ENCODE peak calls at places on chromosome 19, in four cellular contexts. N is HepG2, U is GM12878, M is H1. E is an unnamed sample.

GRCh38 chr19:1000095-1000494 is at the start of gene GRIN3B:
- DNase-seq in N (peak; percentile 43), U (no peak), M (no peak), E (peak; percentile 83)

GRCh38 chr19:35774274-35775045 is 904 bp upstream of the ARHGAP33 start:
- DNase-seq in N (no peak), U (no peak), M (no peak), E (no peak)

GRCh38 chr19:45472557-45473365 is 5.0 kb downstream of the FOSB start:
- DNase-seq in N (no peak), U (no peak), M (no peak), E (no peak)

GRCh38 chr19:35317464-35318043 is 11.4 kb upstream of the CD22 start:
- DNase-seq in N (peak; percentile 39), U (no peak), M (no peak), E (no peak)

GRCh38 chr19:43774103-43774939 is 6.5 kb downstream of the KCNN4 start:
- DNase-seq in N (peak; percentile 63), U (no peak), M (no peak), E (peak; percentile 79)

GRCh38 chr19:43545981-43546380 is 13.0 kb downstream of the ZNF575 start:
- DNase-seq in N (no peak), U (no peak), M (no peak), E (no peak)

GRCh38 chr19:4781851-4782250 is 9.7 kb upstream of the FEM1A start:
- DNase-seq in N (no peak), U (no peak), M (no peak), E (no peak)

GRCh38 chr19:4369109-4369887 is 25.9 kb downstream of the MPND start:
- DNase-seq in N (no peak), U (peak; percentile 90), M (no peak), E (no peak)

GRCh38 chr19:2305974-2306806 is 1.8 kb downstream of the LINGO3 start:
- DNase-seq in N (no peak), U (no peak), M (no peak), E (no peak)

GRCh38 chr19:4831351-4832340 is at the start of gene TICAM1:
- DNase-seq in N (no peak), U (no peak), M (no peak), E (no peak)

GRCh38 chr19:12733369-12733896 is 1.1 kb downstream of the TRIR start:
- DNase-seq in N (peak; percentile 44), U (no peak), M (no peak), E (no peak)

GRCh38 chr19:6275170-6275744 is 4.5 kb downstream of the MLLT1 start:
- DNase-seq in N (no peak), U (no peak), M (no peak), E (no peak)

GRCh38 chr19:45670670-45671453 is 2.8 kb downstream of the GIPR start:
- DNase-seq in N (peak; percentile 55), U (peak; percentile 62), M (peak; percentile 93), E (peak; percentile 100)

GRCh38 chr19:10655457-10656312 is 1.5 kb downstream of the ILF3 start:
- DNase-seq in N (peak; percentile 12), U (no peak), M (no peak), E (no peak)
- TF ChIP-seq SUZ12 in N (no peak), U (no peak), M (no peak), E (no peak)

DNA sequence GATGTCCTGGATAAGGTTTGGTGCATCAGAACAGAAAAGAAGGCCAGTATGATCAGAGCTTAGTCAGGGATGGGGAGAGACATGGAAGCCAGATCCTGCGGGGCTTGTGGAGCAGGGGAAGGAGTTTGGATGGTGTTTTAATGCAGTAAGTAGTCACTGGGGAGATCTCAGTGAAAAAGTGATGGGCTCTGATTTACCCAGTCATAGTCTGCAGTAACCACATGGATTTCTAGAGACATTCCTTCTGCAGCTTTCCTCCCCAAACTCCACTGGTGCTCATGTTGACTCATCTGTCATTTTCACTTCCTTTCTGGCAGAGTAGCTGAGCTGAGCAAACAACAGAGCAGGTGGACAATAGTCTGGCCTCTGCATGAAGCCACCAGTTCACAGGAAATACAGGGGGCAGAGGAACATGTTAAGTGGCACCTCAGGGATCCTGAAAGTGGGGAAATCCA is 144.1 kb downstream of the DPF1 start:
- DNase-seq in N (peak; percentile 68), U (peak; percentile 77), M (no peak), E (no peak)
- TF ChIP-seq SP1 in N (no peak), U (no peak), M (no peak), E (no peak)

DNA sequence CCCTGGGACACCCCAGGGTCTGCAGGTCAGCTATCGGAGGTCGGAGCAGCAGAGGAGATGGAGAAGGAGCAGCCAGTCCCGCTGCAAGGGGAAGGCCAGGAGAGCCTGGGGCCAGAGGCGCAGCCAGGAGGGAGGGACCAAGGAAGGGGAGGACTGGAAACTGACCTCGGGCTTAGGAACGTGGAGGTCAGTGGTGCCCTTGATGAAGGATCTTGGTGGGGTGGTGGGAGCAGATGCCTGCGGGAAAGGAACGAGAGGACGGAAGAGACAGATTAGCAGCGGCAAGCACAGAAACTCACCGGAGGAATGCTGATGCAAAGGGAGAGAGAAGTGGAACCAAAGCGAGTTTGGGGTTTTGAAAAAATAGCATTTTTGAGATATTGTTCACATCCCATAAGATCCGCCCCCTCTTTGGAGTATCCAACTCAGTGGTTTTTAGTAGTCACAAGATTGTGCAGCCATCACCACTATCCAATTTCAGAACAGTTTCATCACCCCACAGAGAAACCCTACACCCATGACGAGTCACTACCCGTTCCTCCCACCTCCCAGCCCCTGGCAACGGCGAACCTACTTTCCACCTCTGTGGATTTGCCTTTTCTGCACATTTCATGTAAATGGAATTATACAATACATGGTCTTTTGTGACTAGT is 22.1 kb downstream of the PLEKHF1 start:
- DNase-seq in N (no peak), U (no peak), M (no peak), E (no peak)
- TF ChIP-seq SUZ12 in N (no peak), U (no peak), M (no peak), E (no peak)

GRCh38 chr19:50531171-50531612 is 17.5 kb upstream of the ASPDH start:
- DNase-seq in N (no peak), U (no peak), M (no peak), E (no peak)
- TF ChIP-seq SP1 in N (no peak), U (no peak), M (no peak), E (no peak)

GRCh38 chr19:16715613-16716012 is 4.0 kb upstream of the NWD1 start:
- DNase-seq in N (no peak), U (no peak), M (no peak), E (no peak)

GRCh38 chr19:16714702-16715294 is 4.8 kb upstream of the NWD1 start:
- DNase-seq in N (peak; percentile 24), U (peak; percentile 20), M (peak; percentile 50), E (peak; percentile 79)
- TF ChIP-seq SUZ12 in N (no peak), U (no peak), M (no peak), E (no peak)

GRCh38 chr19:48737360-48737998 is 2.9 kb downstream of the RASIP1 start:
- DNase-seq in N (no peak), U (no peak), M (no peak), E (peak; percentile 78)
- TF ChIP-seq SP1 in N (no peak), U (no peak), M (peak; percentile 56), E (no peak)

GRCh38 chr19:54390942-54391577 is 24.2 kb upstream of the TTYH1 start:
- DNase-seq in N (peak; percentile 70), U (no peak), M (no peak), E (peak; percentile 52)
- TF ChIP-seq SUZ12 in N (no peak), U (no peak), M (no peak), E (no peak)

GRCh38 chr19:18478545-18479311 is 40.8 kb upstream of the ISYNA1 start:
- DNase-seq in N (peak; percentile 88), U (peak; percentile 51), M (no peak), E (no peak)

GRCh38 chr19:18481505-18482222 is 40.2 kb downstream of the ELL start:
- DNase-seq in N (no peak), U (no peak), M (no peak), E (no peak)

GRCh38 chr19:18477974-18478373 is 40.0 kb upstream of the ISYNA1 start:
- DNase-seq in N (no peak), U (no peak), M (no peak), E (no peak)

GRCh38 chr19:18477042-18477760 is 39.3 kb upstream of the ISYNA1 start:
- DNase-seq in N (no peak), U (no peak), M (no peak), E (no peak)

DNA sequence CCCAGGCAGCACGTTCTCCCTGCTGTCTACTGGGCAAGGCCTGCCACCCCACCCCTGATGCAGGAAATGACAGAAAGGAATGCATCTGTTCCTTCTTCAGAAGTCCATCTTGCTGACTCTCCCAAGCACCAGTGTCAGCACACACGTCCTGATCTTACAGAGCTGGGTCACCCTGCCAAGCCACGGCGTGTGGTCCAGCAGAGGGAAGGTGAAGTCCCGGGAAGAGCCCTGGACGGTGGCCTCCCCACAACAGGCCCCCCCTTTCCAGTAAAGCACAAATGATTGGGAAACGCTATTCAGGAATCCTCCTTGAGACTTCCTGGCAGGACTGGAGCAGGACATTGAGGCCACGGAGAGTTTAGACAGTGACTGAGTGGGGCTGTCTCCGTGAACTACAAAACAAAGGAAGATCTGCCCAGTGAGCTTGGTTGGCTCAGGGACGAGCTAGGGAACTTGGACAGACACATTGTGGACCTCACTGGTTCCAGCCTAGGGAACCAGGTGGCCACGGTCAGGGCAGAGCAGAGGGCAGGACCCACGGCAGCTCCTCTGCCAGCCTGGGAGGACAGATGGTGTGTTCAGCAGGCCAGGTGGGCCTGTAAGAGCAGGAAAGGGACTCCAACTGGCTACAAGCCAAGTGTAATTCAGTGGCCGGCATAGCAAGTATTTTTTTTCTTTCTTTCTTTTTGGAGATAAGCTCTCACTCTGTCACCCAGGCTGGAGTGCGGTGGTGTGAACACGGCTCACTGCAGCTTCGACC is 41.7 kb downstream of the ELL start:
- DNase-seq in N (no peak), U (no peak), M (no peak), E (no peak)
- TF ChIP-seq SP1 in N (no peak), U (no peak), M (no peak), E (no peak)

DNA sequence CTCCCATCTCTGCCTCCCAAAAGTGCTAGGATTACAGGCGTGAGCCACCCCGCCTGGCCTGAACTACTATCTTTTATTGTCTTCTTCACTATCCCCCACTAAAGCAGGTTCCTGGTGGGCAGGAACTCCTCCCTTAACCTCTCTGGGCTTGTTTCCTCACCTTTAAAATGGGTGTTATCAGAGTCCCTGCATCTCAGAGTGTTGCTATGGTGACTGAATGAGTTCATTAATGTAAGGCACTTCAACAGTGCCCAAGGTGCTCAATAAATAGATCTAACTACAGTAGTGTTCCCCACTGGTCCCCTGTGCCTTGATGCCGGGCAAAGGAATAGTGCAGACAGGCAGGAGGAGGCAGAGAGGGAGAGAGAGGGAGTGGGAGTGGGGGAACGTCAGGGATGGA is 20.5 kb downstream of the CCDC97 start:
- DNase-seq in N (no peak), U (no peak), M (no peak), E (no peak)
- TF ChIP-seq SUZ12 in N (no peak), U (no peak), M (no peak), E (no peak)

DNA sequence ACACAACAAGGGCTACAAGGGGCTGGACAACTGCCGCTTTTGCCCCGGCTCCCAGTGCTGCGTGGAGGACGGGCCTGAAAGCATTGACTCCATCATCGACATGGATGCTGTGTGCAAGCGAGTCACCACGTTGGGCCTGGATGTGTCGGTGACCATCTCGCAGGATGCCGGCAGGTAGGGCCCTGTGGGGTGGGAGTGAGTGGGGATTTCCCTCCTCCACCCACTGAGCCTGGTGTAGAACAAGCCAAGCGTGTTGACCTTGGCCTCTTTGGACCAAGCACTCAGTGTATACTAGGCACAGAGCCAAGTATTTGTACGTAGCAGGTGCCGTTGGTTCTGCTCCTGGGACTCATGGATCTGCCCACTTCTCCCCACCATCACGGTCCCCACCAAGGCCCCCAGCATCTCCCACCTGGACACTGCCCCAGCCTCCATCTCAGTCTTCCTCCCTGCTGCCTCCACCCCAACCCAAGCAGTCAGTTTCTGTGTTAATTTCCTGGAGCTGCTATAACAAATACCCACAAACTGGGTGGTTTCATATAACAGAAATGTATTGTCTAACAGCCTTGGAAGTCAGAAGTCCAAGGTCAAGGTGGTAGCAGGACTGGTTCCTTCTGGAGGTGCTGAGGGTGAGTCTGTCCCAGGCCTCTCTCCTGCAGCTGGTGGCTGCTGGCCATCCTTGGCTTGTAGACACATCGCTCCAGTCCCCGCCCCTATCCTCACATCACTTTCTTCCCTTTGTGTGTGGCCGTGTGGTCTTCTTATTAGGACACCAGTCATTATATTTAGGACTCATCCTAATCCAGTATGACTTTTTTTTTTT is 17.3 kb downstream of the PGPEP1 start:
- DNase-seq in N (peak; percentile 65), U (no peak), M (no peak), E (no peak)
- TF ChIP-seq SP1 in N (no peak), U (no peak), M (no peak), E (no peak)

E was measured in HEK293T.